ENCODE peak calls at places on chromosomes 3 and 15, in four cellular contexts. G is GM12878, C is HepG2, B is K562. Q is an unnamed sample.

GRCh38 chr3:47283596-47284364 is 1.0 kb downstream of the KLHL18 start:
- DNase-seq in G (no peak), C (no peak), B (peak), Q (peak)

GRCh38 chr15:57306944-57307411 is 69.3 kb upstream of the CGNL1 start:
- DNase-seq in G (no peak), C (no peak), B (no peak), Q (no peak)

GRCh38 chr15:34927726-34928125 is 41.8 kb downstream of the AQR start:
- DNase-seq in G (no peak), C (no peak), B (no peak), Q (no peak)

GRCh38 chr3:109275702-109276293 is 40.5 kb downstream of the DPPA2 start:
- DNase-seq in G (no peak), C (peak), B (peak), Q (peak)

GRCh38 chr15:90042766-90043525 is 41.8 kb downstream of the ZNF710 start:
- DNase-seq in G (no peak), C (no peak), B (no peak), Q (no peak)

GRCh38 chr3:20480771-20481170 is 294.8 kb upstream of the SGO1 start:
- DNase-seq in G (no peak), C (no peak), B (no peak), Q (no peak)

GRCh38 chr15:83092309-83092976 is 15.0 kb upstream of the TM6SF1 start:
- DNase-seq in G (no peak), C (no peak), B (peak), Q (no peak)

GRCh38 chr15:25094519-25094918 is 139.7 kb downstream of the SNRPN start:
- DNase-seq in G (no peak), C (no peak), B (no peak), Q (no peak)

GRCh38 chr3:30418443-30418842 is 188.0 kb upstream of the TGFBR2 start:
- DNase-seq in G (no peak), C (no peak), B (no peak), Q (no peak)

GRCh38 chr15:25852696-25853524 is 10.2 kb downstream of the ATP10A start:
- DNase-seq in G (no peak), C (no peak), B (no peak), Q (no peak)

GRCh38 chr3:5095879-5096278 is 26.2 kb upstream of the ARL8B start:
- DNase-seq in G (no peak), C (no peak), B (no peak), Q (peak)

GRCh38 chr3:145395421-145395820 is 765.6 kb downstream of the PLOD2 start:
- DNase-seq in G (no peak), C (no peak), B (no peak), Q (no peak)

GRCh38 chr15:28923726-28924280 is 38.0 kb downstream of the APBA2 start:
- DNase-seq in G (no peak), C (no peak), B (no peak), Q (no peak)

GRCh38 chr3:54756330-54756731 is 171.5 kb downstream of the LRTM1 start:
- DNase-seq in G (no peak), C (no peak), B (no peak), Q (no peak)

GRCh38 chr15:98870788-98871187 is 136.8 kb downstream of the PGPEP1L start:
- DNase-seq in G (no peak), C (no peak), B (no peak), Q (no peak)

GRCh38 chr3:97896129-97896528 is 74.3 kb downstream of the CRYBG3 start:
- DNase-seq in G (no peak), C (no peak), B (no peak), Q (no peak)

GRCh38 chr3:172569128-172570008 is 46.1 kb upstream of the TNFSF10 start:
- DNase-seq in G (no peak), C (peak), B (no peak), Q (no peak)

GRCh38 chr3:40930131-40930538 is 269.2 kb upstream of the CTNNB1 start:
- DNase-seq in G (no peak), C (peak), B (no peak), Q (no peak)

GRCh38 chr3:78689378-78689777 is 1078.4 kb downstream of the ROBO1 start:
- DNase-seq in G (no peak), C (no peak), B (no peak), Q (no peak)

GRCh38 chr3:62723636-62724217 is 151.5 kb downstream of the CADPS start:
- DNase-seq in G (no peak), C (no peak), B (no peak), Q (peak)

GRCh38 chr3:30655187-30655812 is 48.9 kb downstream of the TGFBR2 start:
- DNase-seq in G (peak), C (no peak), B (no peak), Q (no peak)

GRCh38 chr3:117603097-117603496 is 893.5 kb downstream of the TUSC7 start:
- DNase-seq in G (no peak), C (no peak), B (no peak), Q (no peak)

GRCh38 chr3:30628931-30629590 is 22.7 kb downstream of the TGFBR2 start:
- DNase-seq in G (no peak), C (no peak), B (no peak), Q (no peak)

GRCh38 chr15:23857028-23857641 is 170.0 kb upstream of the NDN start:
- DNase-seq in G (no peak), C (peak), B (peak), Q (peak)

GRCh38 chr3:194977341-194977740 is 291.7 kb downstream of the FAM43A start:
- DNase-seq in G (no peak), C (no peak), B (no peak), Q (no peak)

GRCh38 chr3:14143826-14144225 is 19.0 kb downstream of the TMEM43 start:
- DNase-seq in G (no peak), C (peak), B (no peak), Q (no peak)

GRCh38 chr3:150411971-150412370 is 3.9 kb downstream of the TSC22D2 start:
- DNase-seq in G (no peak), C (no peak), B (no peak), Q (no peak)

GRCh38 chr15:34783986-34784385 is 11.4 kb downstream of the ACTC1 start:
- DNase-seq in G (no peak), C (no peak), B (no peak), Q (no peak)

GRCh38 chr3:146308682-146309081 is 57.8 kb upstream of the PLSCR4 start:
- DNase-seq in G (no peak), C (no peak), B (no peak), Q (no peak)

DNA sequence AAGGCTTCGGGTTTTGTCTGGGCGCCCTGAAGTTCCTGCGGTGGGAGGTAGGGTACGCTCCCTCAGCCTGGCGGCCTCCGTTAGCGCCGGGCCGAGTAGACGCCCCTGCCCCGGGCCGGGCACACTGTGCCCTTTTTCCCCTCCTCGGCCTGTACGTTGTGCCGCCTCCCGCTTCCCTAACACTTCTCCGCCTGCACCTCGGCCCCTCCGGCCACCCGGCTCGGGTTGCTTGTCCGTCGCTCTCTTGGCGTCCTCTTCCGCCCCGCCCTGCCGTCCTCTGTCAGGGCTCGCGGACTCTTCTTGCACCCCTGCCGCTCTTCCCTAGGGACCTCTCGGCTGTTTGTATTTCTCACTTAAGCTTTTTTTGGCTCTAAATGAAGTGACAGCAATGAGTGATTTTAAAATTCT is 384 bp downstream of the KNL1 start:
- DNase-seq in G (peak), C (peak), B (peak), Q (peak)
- TF ChIP-seq CTCF in G (no peak), C (no peak), B (no peak), Q (no peak)

DNA sequence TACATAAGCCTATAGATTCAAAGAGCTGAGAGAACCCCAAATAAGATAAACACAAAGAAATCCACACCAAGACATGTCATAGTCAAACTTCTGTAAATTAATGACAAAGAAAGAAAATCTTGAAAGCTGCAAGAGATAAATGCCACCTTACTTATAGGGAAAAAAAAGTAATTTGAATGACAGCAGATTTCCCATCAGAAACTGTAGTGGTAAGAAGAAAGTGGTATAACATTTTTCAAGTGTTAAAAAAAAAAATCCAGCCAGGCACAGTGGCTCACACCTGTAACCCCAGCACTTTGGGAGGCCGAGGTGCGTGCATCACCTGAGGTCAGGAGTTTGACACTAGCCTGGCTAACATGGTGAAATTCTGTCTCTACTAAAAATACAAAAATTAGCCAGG is 37.4 kb downstream of the CFAP92 start:
- DNase-seq in G (no peak), C (no peak), B (no peak), Q (no peak)
- TF ChIP-seq CBFB in G (no peak), C (no peak), B (no peak), Q (no peak)

GRCh38 chr3:157351981-157352380 is 84.7 kb upstream of the PTX3 start:
- DNase-seq in G (no peak), C (no peak), B (no peak), Q (no peak)

GRCh38 chr3:157353657-157354056 is 83.0 kb upstream of the PTX3 start:
- DNase-seq in G (no peak), C (no peak), B (no peak), Q (no peak)

GRCh38 chr3:157347577-157348303 is 88.9 kb upstream of the PTX3 start:
- DNase-seq in G (no peak), C (no peak), B (peak), Q (peak)
- TF ChIP-seq CTCF in G (no peak), C (peak), B (peak), Q (peak)

DNA sequence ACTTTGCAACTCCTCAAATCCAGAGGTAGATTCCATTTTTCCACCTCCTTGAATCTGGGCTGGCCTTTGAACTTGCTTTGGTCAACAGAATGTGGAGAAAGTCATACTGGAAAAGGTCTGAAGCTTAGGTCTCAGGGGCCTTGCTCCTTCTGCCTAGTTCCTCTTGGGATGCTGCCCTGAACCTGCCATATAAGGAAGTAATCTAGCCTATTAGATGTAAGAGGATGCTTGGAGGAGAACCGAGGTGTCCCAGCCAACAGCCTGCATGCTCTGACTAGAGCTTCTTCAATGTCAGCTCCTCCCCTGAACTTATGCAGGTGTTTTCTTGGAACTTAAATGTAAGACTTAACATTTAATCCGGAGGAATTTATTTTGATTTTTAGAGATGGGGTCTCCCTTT is 2.0 kb upstream of the TMED3 start:
- DNase-seq in G (no peak), C (no peak), B (no peak), Q (no peak)
- TF ChIP-seq CBFB in G (no peak), C (no peak), B (no peak), Q (no peak)

DNA sequence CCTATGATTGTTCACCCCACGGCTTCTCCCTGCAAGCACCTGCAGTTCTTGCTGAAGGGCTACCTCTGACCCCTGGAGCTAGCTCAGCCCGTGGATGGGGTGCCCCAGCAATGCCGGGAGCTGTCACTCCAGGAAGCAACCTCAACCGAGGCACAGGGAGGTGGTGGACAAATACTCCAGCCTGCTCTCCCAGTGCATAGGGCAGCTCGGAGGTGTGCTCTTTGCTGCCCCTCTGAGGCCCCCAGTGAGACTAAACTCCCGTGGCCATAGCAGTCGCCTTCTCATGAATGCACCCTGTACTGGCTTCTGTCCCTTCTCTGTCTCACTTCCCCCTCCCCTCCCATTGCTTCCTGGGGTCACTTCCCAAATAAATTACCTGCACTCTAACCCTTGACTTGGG is 48.5 kb downstream of the LINGO1 start:
- DNase-seq in G (no peak), C (peak), B (peak), Q (peak)
- TF ChIP-seq CTCF in G (peak), C (peak), B (peak), Q (no peak)